ENCODE peak calls at places on chromosomes 7 and 10, in five cellular contexts. C is lower lobe of right lung, S is tibial nerve, U is tibial artery, D is IMR-90. N is an unnamed sample. For H3K36me3, the result is how much of the 10 kb centered on the place peaks cover.

GRCh38 chr10:122185643-122186042 is 85.5 kb upstream of the BTBD16 start:
- DNase-seq in D (no peak), C (no peak), U (no peak), S (no peak), N (no peak)

GRCh38 chr7:116525913-116526857 is 1.3 kb downstream of the CAV1 start:
- DNase-seq in U (peak), S (peak), D (peak), C (peak), N (no peak)

GRCh38 chr10:110138197-110138812 is 69.1 kb upstream of the MXI1 start:
- DNase-seq in C (no peak), U (no peak), S (no peak), D (peak), N (no peak)

GRCh38 chr7:44634839-44635591 is 28.6 kb downstream of the OGDH start:
- DNase-seq in D (no peak), C (peak), U (no peak), S (no peak), N (no peak)

GRCh38 chr7:95238252-95238938 is 85.9 kb downstream of the PON1 start:
- DNase-seq in C (no peak), D (no peak), U (no peak), S (no peak), N (no peak)

GRCh38 chr7:1093916-1094508 is 6.1 kb downstream of the GPER1 start:
- DNase-seq in D (no peak), U (no peak), S (no peak), C (no peak), N (no peak)

GRCh38 chr7:66970310-66970709 is 25.1 kb downstream of the SBDS start:
- DNase-seq in U (no peak), C (no peak), S (no peak), D (no peak), N (no peak)

GRCh38 chr10:98664329-98665042 is 217.8 kb upstream of the HPS1 start:
- DNase-seq in C (no peak), U (no peak), D (peak), S (no peak), N (no peak)

GRCh38 chr10:6274040-6274439 is 71.3 kb downstream of the PFKFB3 start:
- DNase-seq in D (peak), U (no peak), S (no peak), C (no peak), N (no peak)

GRCh38 chr10:109253306-109253705 is 670.0 kb downstream of the XPNPEP1 start:
- DNase-seq in U (no peak), D (no peak), C (no peak), S (no peak), N (no peak)

GRCh38 chr7:37211097-37211496 is 237.6 kb downstream of the ELMO1 start:
- DNase-seq in U (peak), C (no peak), S (peak), D (peak), N (no peak)

GRCh38 chr7:1672851-1673486 is 2.9 kb downstream of the ELFN1 start:
- DNase-seq in S (peak), D (no peak), C (peak), U (peak), N (no peak)

GRCh38 chr10:3623746-3624145 is 161.3 kb downstream of the KLF6 start:
- DNase-seq in D (peak), C (no peak), S (no peak), U (no peak), N (no peak)

GRCh38 chr10:74035324-74035723 is 37.4 kb downstream of the VCL start:
- DNase-seq in C (no peak), D (peak), S (no peak), U (no peak), N (no peak)

GRCh38 chr10:128268015-128268722 is 141.9 kb upstream of the MKI67 start:
- DNase-seq in D (no peak), U (no peak), S (no peak), C (no peak), N (no peak)

GRCh38 chr7:48046458-48046857 is 11.1 kb downstream of the C7orf57 start:
- DNase-seq in C (no peak), D (no peak), U (no peak), S (no peak), N (no peak)

GRCh38 chr7:47539398-47540052 is 42.4 kb downstream of the TNS3 start:
- DNase-seq in S (no peak), C (no peak), U (no peak), D (peak), N (peak)

GRCh38 chr10:26198119-26198518 is 18.5 kb upstream of the GAD2 start:
- DNase-seq in C (no peak), D (no peak), S (no peak), U (no peak), N (no peak)

GRCh38 chr10:71040326-71040725 is 152.0 kb upstream of the PCBD1 start:
- DNase-seq in U (no peak), C (no peak), D (no peak), S (no peak), N (no peak)

GRCh38 chr10:30784896-30785605 is 155.5 kb upstream of the LYZL2 start:
- DNase-seq in D (peak), S (peak), C (peak), U (peak), N (no peak)

GRCh38 chr10:42875792-42876191 is 93.2 kb downstream of the BMS1 start:
- DNase-seq in S (no peak), C (no peak), U (no peak), D (peak), N (no peak)

GRCh38 chr10:74738985-74739567 is 87.3 kb upstream of the KAT6B start:
- DNase-seq in U (no peak), D (peak), C (no peak), S (no peak), N (no peak)

GRCh38 chr7:50140688-50141087 is 47.6 kb upstream of the ZPBP start:
- DNase-seq in D (no peak), U (no peak), S (no peak), C (no peak), N (no peak)

GRCh38 chr7:80088705-80089104 is 45.9 kb upstream of the GNAI1 start:
- DNase-seq in U (no peak), S (no peak), C (no peak), D (peak), N (no peak)

GRCh38 chr7:109503421-109503820 is 933.7 kb downstream of the DNAJB9 start:
- DNase-seq in D (no peak), U (no peak), S (no peak), C (no peak), N (no peak)

GRCh38 chr10:84214612-84215235 is 10.6 kb downstream of the LRIT2 start:
- DNase-seq in C (no peak), U (no peak), S (no peak), D (no peak), N (no peak)

GRCh38 chr7:157656195-157656769 is 319.5 kb downstream of the DNAJB6 start:
- DNase-seq in C (no peak), D (no peak), S (no peak), U (no peak), N (no peak)
- TF ChIP-seq CTCF in C (no peak), D (no peak), S (no peak), U (no peak), N (no peak)

DNA sequence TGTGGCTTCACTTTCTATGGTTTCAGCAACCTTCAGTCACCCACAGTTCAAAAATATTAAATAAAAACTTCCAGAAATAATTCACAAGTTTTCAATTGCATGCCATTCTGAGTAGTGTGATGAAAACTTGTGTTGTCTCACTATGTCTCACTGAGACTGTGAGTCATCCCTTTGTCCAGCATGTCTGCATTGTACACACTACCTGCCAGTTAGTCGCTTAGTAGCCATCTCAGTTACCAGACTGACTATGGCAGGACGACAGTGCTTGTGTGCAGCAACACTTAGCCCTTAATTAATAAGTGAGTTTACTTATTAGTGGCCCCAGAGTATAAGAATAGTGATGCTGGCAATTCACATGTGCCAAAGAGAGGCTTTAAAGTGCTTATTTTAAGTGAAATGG is 22.5 kb downstream of the CCDC186 start:
- DNase-seq in S (no peak), U (no peak), D (peak), C (no peak), N (peak)
- H3K36me3 ChIP-seq in S (under half), U (under half), D (under half), C (half or more), N (under half)

GRCh38 chr7:85830982-85831381 is 644.1 kb upstream of the SEMA3D start:
- DNase-seq in U (no peak), C (no peak), D (no peak), S (no peak), N (no peak)

GRCh38 chr7:85828654-85829053 is 641.8 kb upstream of the SEMA3D start:
- DNase-seq in D (no peak), C (no peak), S (no peak), U (no peak), N (no peak)

GRCh38 chr7:85833071-85833470 is 646.2 kb upstream of the SEMA3D start:
- DNase-seq in C (no peak), U (no peak), S (no peak), D (peak), N (no peak)

GRCh38 chr7:85829176-85829575 is 642.3 kb upstream of the SEMA3D start:
- DNase-seq in U (no peak), C (no peak), S (no peak), D (no peak), N (no peak)

GRCh38 chr7:85829817-85830432 is 643.1 kb upstream of the SEMA3D start:
- DNase-seq in U (no peak), S (no peak), C (no peak), D (peak), N (no peak)
- TF ChIP-seq CTCF in U (no peak), S (no peak), C (peak), D (peak), N (peak)

DNA sequence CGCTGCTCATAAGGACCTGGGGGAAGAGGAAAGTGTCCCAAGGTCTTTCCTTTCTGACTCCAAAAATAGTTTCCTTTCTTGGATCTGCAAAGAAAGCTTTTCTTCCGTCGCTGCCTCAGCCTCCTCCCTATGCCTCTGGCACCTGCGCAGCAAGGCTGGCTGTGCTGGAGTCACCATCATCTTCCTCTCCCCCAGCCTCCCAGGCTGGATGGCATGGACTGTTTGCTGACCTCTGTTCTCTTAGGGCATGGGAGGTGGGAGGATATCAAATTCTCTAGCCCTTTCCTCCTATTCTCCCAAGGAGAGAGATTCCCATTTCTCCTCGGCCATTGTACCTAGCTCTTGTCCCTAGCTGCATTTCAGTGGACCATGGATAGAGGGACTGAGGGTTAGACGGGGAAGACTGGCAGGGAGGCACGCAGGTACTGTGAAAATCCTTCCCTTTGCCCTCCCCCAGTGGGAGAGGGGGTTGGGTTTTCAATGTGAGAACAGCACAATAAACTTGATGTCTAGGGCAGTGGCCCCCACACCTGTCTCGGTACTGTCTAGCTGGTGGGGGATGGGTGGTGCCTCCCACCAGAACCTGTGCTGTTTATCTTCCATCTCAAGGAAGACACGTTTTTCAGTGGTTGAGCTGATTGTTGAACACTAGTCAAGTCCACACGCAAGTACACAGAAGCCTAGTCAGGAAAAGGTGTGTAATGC is 2.6 kb downstream of the PPP1R35 start:
- DNase-seq in S (no peak), C (peak), U (no peak), D (no peak), N (no peak)
- H3K36me3 ChIP-seq in S (under half), C (under half), U (under half), D (under half), N (under half)

DNA sequence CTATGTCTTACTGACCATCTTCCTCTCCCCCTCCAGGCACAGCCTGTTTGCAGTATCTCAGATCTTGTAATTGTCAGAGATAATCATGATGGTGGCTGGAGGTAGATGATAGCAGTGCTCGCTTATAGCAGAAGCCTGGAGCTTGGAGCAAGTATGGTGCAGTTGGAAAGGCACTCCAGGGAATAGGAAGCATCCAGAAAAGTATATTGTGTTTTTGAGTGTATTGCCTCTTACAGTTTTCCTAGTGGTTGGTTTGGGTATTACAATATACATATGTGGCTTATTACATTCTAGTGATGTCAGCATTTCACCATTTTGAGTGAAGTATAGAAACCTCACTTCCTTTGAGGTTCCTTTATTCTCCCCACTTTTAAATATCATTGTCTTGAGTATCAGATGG is 101.5 kb downstream of the STK31 start:
- DNase-seq in U (no peak), S (no peak), C (no peak), D (no peak), N (no peak)
- TF ChIP-seq CTCF in U (no peak), S (no peak), C (no peak), D (no peak), N (peak)

GRCh38 chr10:131972474-131973071 is 9.2 kb downstream of the BNIP3 start:
- DNase-seq in U (no peak), S (no peak), C (no peak), D (peak), N (no peak)
- H3K36me3 ChIP-seq in U (under half), S (under half), C (under half), D (half or more), N (under half)

GRCh38 chr10:33155720-33156638 is 178.5 kb downstream of the NRP1 start:
- DNase-seq in U (no peak), D (peak), C (no peak), S (no peak), N (peak)
- TF ChIP-seq CTCF in U (no peak), D (peak), C (peak), S (no peak), N (peak)

N was measured in kidney epithelial cell.